ENCODE peak calls at places on chromosomes 3 and 15, in eight cellular contexts. G is stromal cell of bone marrow; C is activated naive CD4-positive, alpha-beta T cell; S is KG1; W is WTC11; Z is upper lobe of right lung; E is naive B cell; Y is AG09319. L is an unnamed sample.

GRCh38 chr3:72058493-72059081 is 273.6 kb upstream of the PROK2 start:
- DNase-seq in G (no peak), C (no peak), S (no peak), W (no peak), Z (no peak), E (no peak), Y (no peak), L (no peak)

GRCh38 chr3:40580494-40581091 is 55.8 kb downstream of the ZNF621 start:
- DNase-seq in G (peak), C (peak), S (peak), W (peak), Z (no peak), E (peak), Y (peak), L (no peak)

GRCh38 chr3:138686771-138687221 is 78.2 kb downstream of the FAIM start:
- DNase-seq in G (peak), C (no peak), S (peak), W (no peak), Z (no peak), E (no peak), Y (peak), L (peak)

GRCh38 chr3:55183259-55183658 is 255.4 kb upstream of the LRTM1 start:
- DNase-seq in G (no peak), C (no peak), S (no peak), W (no peak), Z (no peak), E (no peak), Y (no peak), L (no peak)

GRCh38 chr3:10263549-10264363 is 15.5 kb downstream of the TATDN2 start:
- DNase-seq in G (no peak), C (no peak), S (no peak), W (peak), Z (no peak), E (peak), Y (no peak), L (no peak)

GRCh38 chr3:105253225-105253624 is 113.5 kb upstream of the ALCAM start:
- DNase-seq in G (no peak), C (no peak), S (no peak), W (no peak), Z (no peak), E (no peak), Y (no peak), L (no peak)

GRCh38 chr3:60365360-60365759 is 885.9 kb downstream of the FHIT start:
- DNase-seq in G (peak), C (no peak), S (no peak), W (no peak), Z (no peak), E (no peak), Y (no peak), L (no peak)

GRCh38 chr3:119314821-119315220 is 20.6 kb downstream of the ARHGAP31 start:
- DNase-seq in G (no peak), C (no peak), S (no peak), W (no peak), Z (no peak), E (no peak), Y (no peak), L (no peak)

GRCh38 chr3:111151438-111151837 is 79.8 kb downstream of the NECTIN3 start:
- DNase-seq in G (peak), C (no peak), S (no peak), W (no peak), Z (no peak), E (no peak), Y (no peak), L (peak)

GRCh38 chr3:69379661-69380060 is 6.2 kb downstream of the FRMD4B start:
- DNase-seq in G (no peak), C (no peak), S (no peak), W (no peak), Z (no peak), E (no peak), Y (no peak), L (no peak)

GRCh38 chr15:81497226-81497625 is 123.2 kb upstream of the TMC3 start:
- DNase-seq in G (no peak), C (no peak), S (no peak), W (no peak), Z (no peak), E (no peak), Y (no peak), L (no peak)

GRCh38 chr3:132020058-132020457 is 14.8 kb downstream of the CPNE4 start:
- DNase-seq in G (no peak), C (no peak), S (no peak), W (no peak), Z (no peak), E (no peak), Y (no peak), L (no peak)

GRCh38 chr3:6921876-6922275 is 61.0 kb downstream of the GRM7 start:
- DNase-seq in G (no peak), C (no peak), S (no peak), W (no peak), Z (no peak), E (no peak), Y (no peak), L (no peak)

GRCh38 chr15:39685999-39686613 is 96.5 kb downstream of the FSIP1 start:
- DNase-seq in G (peak), C (no peak), S (peak), W (peak), Z (no peak), E (peak), Y (peak), L (no peak)

GRCh38 chr3:139948898-139949297 is 13.9 kb downstream of the CLSTN2 start:
- DNase-seq in G (no peak), C (no peak), S (no peak), W (no peak), Z (no peak), E (no peak), Y (no peak), L (no peak)

GRCh38 chr3:128854382-128854939 is 25.0 kb upstream of the ACAD9 start:
- DNase-seq in G (no peak), C (no peak), S (no peak), W (no peak), Z (no peak), E (no peak), Y (no peak), L (no peak)

GRCh38 chr15:56678562-56678961 is 54.7 kb downstream of the ZNF280D start:
- DNase-seq in G (no peak), C (no peak), S (no peak), W (no peak), Z (no peak), E (no peak), Y (no peak), L (no peak)

GRCh38 chr15:90813796-90814192 is 54.6 kb upstream of the FURIN start:
- DNase-seq in G (no peak), C (no peak), S (no peak), W (no peak), Z (no peak), E (no peak), Y (no peak), L (no peak)

GRCh38 chr3:152488449-152488848 is 219.7 kb downstream of the MBNL1 start:
- DNase-seq in G (no peak), C (no peak), S (no peak), W (no peak), Z (no peak), E (no peak), Y (no peak), L (no peak)

GRCh38 chr3:191634902-191635301 is 173.9 kb downstream of the PYDC2 start:
- DNase-seq in G (no peak), C (no peak), S (no peak), W (no peak), Z (no peak), E (no peak), Y (no peak), L (no peak)

GRCh38 chr3:193843447-193844301 is 250.7 kb downstream of the OPA1 start:
- DNase-seq in G (no peak), C (no peak), S (no peak), W (no peak), Z (no peak), E (no peak), Y (no peak), L (no peak)

GRCh38 chr15:88812137-88812536 is 8.9 kb downstream of the ACAN start:
- DNase-seq in G (no peak), C (no peak), S (no peak), W (no peak), Z (no peak), E (no peak), Y (no peak), L (no peak)

GRCh38 chr15:80242132-80242769 is 9.8 kb downstream of the CTXND1 start:
- DNase-seq in G (no peak), C (no peak), S (no peak), W (peak), Z (no peak), E (no peak), Y (no peak), L (no peak)

GRCh38 chr3:48440590-48440958 is 517 bp downstream of the TMA7 start:
- DNase-seq in G (no peak), C (no peak), S (no peak), W (no peak), Z (no peak), E (peak), Y (no peak), L (no peak)

GRCh38 chr3:159733194-159733860 is 255.3 kb upstream of the IL12A start:
- DNase-seq in G (peak), C (no peak), S (no peak), W (no peak), Z (no peak), E (no peak), Y (no peak), L (peak)

GRCh38 chr3:61637088-61638051 is 76.0 kb downstream of the PTPRG start:
- DNase-seq in G (no peak), C (no peak), S (no peak), W (no peak), Z (no peak), E (no peak), Y (no peak), L (no peak)

GRCh38 chr15:74400313-74400850 is 32.9 kb upstream of the CYP11A1 start:
- DNase-seq in G (no peak), C (no peak), S (no peak), W (no peak), Z (no peak), E (no peak), Y (no peak), L (no peak)

GRCh38 chr3:131470377-131470776 is 32.4 kb downstream of the MRPL3 start:
- DNase-seq in G (no peak), C (no peak), S (no peak), W (no peak), Z (no peak), E (no peak), Y (no peak), L (no peak)

GRCh38 chr3:103949690-103950089 is 1417.0 kb upstream of the ALCAM start:
- DNase-seq in G (no peak), C (no peak), S (no peak), W (no peak), Z (no peak), E (no peak), Y (no peak), L (no peak)

GRCh38 chr15:63288778-63289378 is 11.5 kb downstream of the APH1B start:
- DNase-seq in G (peak), C (no peak), S (peak), W (no peak), Z (no peak), E (peak), Y (peak), L (no peak)

GRCh38 chr3:17752441-17752840 is 10.0 kb upstream of the TBC1D5 start:
- DNase-seq in G (peak), C (no peak), S (no peak), W (no peak), Z (no peak), E (no peak), Y (peak), L (peak)

GRCh38 chr15:69934607-69935006 is 163.1 kb downstream of the TLE3 start:
- DNase-seq in G (no peak), C (no peak), S (no peak), W (no peak), Z (no peak), E (no peak), Y (no peak), L (no peak)

GRCh38 chr3:178297204-178297603 is 239.0 kb upstream of the KCNMB2 start:
- DNase-seq in G (peak), C (no peak), S (no peak), W (no peak), Z (no peak), E (no peak), Y (no peak), L (peak)

L was measured in AG09309.